ENCODE peak calls at places on chromosome 1, in eight cellular contexts. U, T, K, V, N, C, S and F are unnamed samples.

GRCh38 chr1:85554630-85555327 is 25.8 kb upstream of the CCN1 start:
- DNase-seq in U (no peak), T (peak), K (no peak), V (peak), N (peak), C (no peak), S (peak), F (no peak)

GRCh38 chr1:87044840-87045239 is 130.4 kb downstream of the HS2ST1 start:
- DNase-seq in U (no peak), T (no peak), K (no peak), V (no peak), N (no peak), C (peak), S (no peak), F (peak)

GRCh38 chr1:25246600-25247023 is 642 bp downstream of the RSRP1 start:
- DNase-seq in U (no peak), T (no peak), K (no peak), V (no peak), N (no peak), C (no peak), S (peak), F (peak)

GRCh38 chr1:167984886-167985489 is 48.1 kb upstream of the MPC2 start:
- DNase-seq in U (no peak), T (no peak), K (no peak), V (peak), N (no peak), C (no peak), S (peak), F (peak)

GRCh38 chr1:35707253-35708178 is 11.2 kb downstream of the C1orf216 start:
- DNase-seq in U (peak), T (no peak), K (no peak), V (no peak), N (no peak), C (peak), S (peak), F (no peak)

GRCh38 chr1:97137862-97138514 is 416.4 kb downstream of the PTBP2 start:
- DNase-seq in U (no peak), T (peak), K (no peak), V (peak), N (peak), C (peak), S (peak), F (peak)

GRCh38 chr1:182392045-182393028 is 747 bp upstream of the GLUL start:
- DNase-seq in U (peak), T (peak), K (peak), V (peak), N (peak), C (no peak), S (peak), F (peak)

GRCh38 chr1:37255111-37255795 is 219.1 kb upstream of the ZC3H12A start:
- DNase-seq in U (no peak), T (no peak), K (no peak), V (peak), N (peak), C (no peak), S (no peak), F (peak)

GRCh38 chr1:154445040-154445472 is 39.9 kb downstream of the IL6R start:
- DNase-seq in U (no peak), T (peak), K (no peak), V (no peak), N (no peak), C (peak), S (peak), F (peak)

GRCh38 chr1:25135903-25136302 is 96.4 kb downstream of the SYF2 start:
- DNase-seq in U (no peak), T (no peak), K (no peak), V (no peak), N (no peak), C (no peak), S (no peak), F (no peak)

GRCh38 chr1:53665996-53666395 is 73.0 kb downstream of the GLIS1 start:
- DNase-seq in U (no peak), T (no peak), K (no peak), V (no peak), N (no peak), C (no peak), S (no peak), F (no peak)

GRCh38 chr1:226405411-226405988 is 2.4 kb downstream of the PARP1 start:
- DNase-seq in U (no peak), T (no peak), K (no peak), V (no peak), N (no peak), C (peak), S (no peak), F (no peak)

GRCh38 chr1:226406401-226406881 is 1.5 kb downstream of the PARP1 start:
- DNase-seq in U (no peak), T (peak), K (no peak), V (peak), N (no peak), C (peak), S (peak), F (peak)

GRCh38 chr1:226403522-226404034 is 4.3 kb downstream of the PARP1 start:
- DNase-seq in U (no peak), T (peak), K (no peak), V (no peak), N (peak), C (no peak), S (peak), F (peak)

GRCh38 chr1:226404063-226404903 is 3.6 kb downstream of the PARP1 start:
- DNase-seq in U (no peak), T (peak), K (no peak), V (peak), N (peak), C (no peak), S (peak), F (peak)

DNA sequence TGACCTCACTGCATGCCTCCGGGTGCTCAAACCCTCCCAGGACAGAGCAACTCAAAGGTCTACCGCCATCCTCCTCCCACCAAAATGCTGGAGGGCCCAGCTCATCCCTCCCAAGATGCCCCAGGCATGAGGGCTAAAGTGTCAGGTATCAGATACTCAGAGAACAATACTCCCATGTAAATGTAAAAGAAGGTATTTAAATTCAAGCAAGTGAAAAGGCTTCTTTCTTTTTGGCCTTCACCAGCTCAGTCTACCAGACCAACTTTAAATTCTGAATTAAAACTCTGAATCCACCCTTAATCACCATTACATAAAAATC is 3.0 kb downstream of the PARP1 start:
- DNase-seq in U (no peak), T (no peak), K (no peak), V (no peak), N (no peak), C (no peak), S (no peak), F (no peak)
- H3K4me3 ChIP-seq in U (no peak), T (no peak), K (no peak), V (no peak), N (no peak), C (peak), S (no peak), F (no peak)

GRCh38 chr1:27342778-27343638 is 1.2 kb downstream of the SYTL1 start:
- DNase-seq in U (peak), T (no peak), K (peak), V (no peak), N (no peak), C (no peak), S (no peak), F (no peak)

GRCh38 chr1:27342391-27342777 is 562 bp downstream of the SYTL1 start:
- DNase-seq in U (peak), T (no peak), K (no peak), V (no peak), N (no peak), C (no peak), S (no peak), F (no peak)

GRCh38 chr1:27339213-27339612 is 2.6 kb upstream of the SYTL1 start:
- DNase-seq in U (no peak), T (peak), K (no peak), V (no peak), N (no peak), C (no peak), S (no peak), F (no peak)

GRCh38 chr1:27343639-27344025 is 1.8 kb downstream of the SYTL1 start:
- DNase-seq in U (no peak), T (peak), K (no peak), V (no peak), N (no peak), C (no peak), S (no peak), F (no peak)

GRCh38 chr1:27341525-27342252 is at the start of gene SYTL1:
- DNase-seq in U (peak), T (peak), K (peak), V (peak), N (peak), C (peak), S (peak), F (peak)
- H3K4me3 ChIP-seq in U (peak), T (no peak), K (peak), V (no peak), N (no peak), C (peak), S (no peak), F (no peak)

GRCh38 chr1:100746542-100746932 is 27.0 kb downstream of the VCAM1 start:
- DNase-seq in U (no peak), T (no peak), K (no peak), V (no peak), N (no peak), C (no peak), S (no peak), F (no peak)
- H3K4me3 ChIP-seq in U (no peak), T (no peak), K (no peak), V (no peak), N (no peak), C (no peak), S (no peak), F (no peak)

GRCh38 chr1:56457767-56458375 is 121.5 kb downstream of the PLPP3 start:
- DNase-seq in U (no peak), T (no peak), K (no peak), V (no peak), N (peak), C (no peak), S (peak), F (no peak)

GRCh38 chr1:56453016-56453721 is 126.2 kb downstream of the PLPP3 start:
- DNase-seq in U (no peak), T (no peak), K (no peak), V (no peak), N (no peak), C (no peak), S (no peak), F (no peak)

GRCh38 chr1:56459260-56459659 is 120.1 kb downstream of the PLPP3 start:
- DNase-seq in U (no peak), T (no peak), K (no peak), V (no peak), N (no peak), C (no peak), S (peak), F (no peak)

GRCh38 chr1:56453722-56454078 is 125.7 kb downstream of the PLPP3 start:
- DNase-seq in U (no peak), T (no peak), K (no peak), V (no peak), N (no peak), C (no peak), S (no peak), F (no peak)

GRCh38 chr1:56456426-56457101 is 122.8 kb downstream of the PLPP3 start:
- DNase-seq in U (no peak), T (peak), K (no peak), V (peak), N (peak), C (no peak), S (peak), F (peak)
- H3K4me3 ChIP-seq in U (no peak), T (no peak), K (no peak), V (no peak), N (no peak), C (no peak), S (no peak), F (no peak)

GRCh38 chr1:208204779-208205178 is 39.4 kb downstream of the PLXNA2 start:
- DNase-seq in U (no peak), T (peak), K (no peak), V (peak), N (no peak), C (no peak), S (no peak), F (no peak)
- H3K4me3 ChIP-seq in U (no peak), T (no peak), K (no peak), V (no peak), N (no peak), C (no peak), S (no peak), F (no peak)

GRCh38 chr1:8876099-8876496 is 2.4 kb downstream of the ENO1 start:
- DNase-seq in U (no peak), T (no peak), K (no peak), V (no peak), N (no peak), C (no peak), S (no peak), F (no peak)
- H3K4me3 ChIP-seq in U (peak), T (peak), K (no peak), V (peak), N (peak), C (no peak), S (peak), F (peak)

GRCh38 chr1:159008744-159009188 is 941 bp upstream of the IFI16 start:
- DNase-seq in U (no peak), T (peak), K (no peak), V (no peak), N (peak), C (peak), S (no peak), F (peak)
- H3K4me3 ChIP-seq in U (peak), T (no peak), K (no peak), V (no peak), N (no peak), C (peak), S (no peak), F (no peak)

DNA sequence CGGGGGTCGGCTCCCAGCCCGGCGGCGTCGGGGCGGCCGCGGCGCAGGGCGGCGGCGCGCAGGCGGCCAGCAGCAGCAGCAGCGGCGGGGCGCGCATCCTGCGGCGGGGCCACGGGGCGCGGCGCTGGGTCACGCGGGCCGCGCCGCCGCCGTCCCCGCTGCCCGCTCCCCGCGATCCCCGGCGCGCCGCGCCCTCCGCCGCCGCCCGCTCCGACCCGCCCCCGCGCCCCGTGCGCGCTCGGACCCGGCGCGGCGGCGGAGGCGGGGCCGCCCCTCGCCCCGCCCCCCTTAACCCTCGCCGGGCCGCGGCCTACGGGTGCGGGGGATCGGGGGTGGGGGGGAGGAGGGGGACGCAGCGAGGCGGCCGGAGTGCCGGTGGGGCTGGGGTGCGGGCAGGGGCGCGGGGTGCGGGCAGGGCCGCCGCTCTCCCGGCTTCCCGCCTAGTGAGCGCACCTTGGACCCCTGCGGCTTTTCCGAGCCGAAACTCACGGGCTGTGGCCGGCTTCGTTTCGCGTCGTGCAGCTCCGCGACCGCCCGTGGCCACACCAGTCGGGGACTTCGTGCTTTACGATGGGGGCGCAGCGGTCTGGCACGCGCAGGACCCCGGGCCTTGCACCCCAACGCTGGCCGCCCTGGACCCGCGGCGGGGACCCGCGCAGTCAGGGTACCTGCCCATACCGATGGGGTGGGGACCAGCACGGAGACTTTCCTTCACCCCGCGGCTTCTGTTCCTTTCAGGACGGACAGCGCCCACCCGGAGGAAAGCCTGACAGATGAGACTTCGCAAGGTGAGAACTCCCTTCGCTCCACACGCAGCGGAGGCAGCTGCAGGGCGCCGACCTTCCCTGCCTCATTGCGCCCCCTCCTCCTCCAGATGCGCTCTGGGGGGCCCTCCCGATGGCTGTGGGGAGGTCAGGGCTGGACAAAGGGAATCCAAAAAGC is at the start of gene FNDC10:
- DNase-seq in U (peak), T (no peak), K (no peak), V (no peak), N (no peak), C (no peak), S (no peak), F (no peak)
- H3K4me3 ChIP-seq in U (peak), T (peak), K (peak), V (peak), N (peak), C (no peak), S (peak), F (peak)

DNA sequence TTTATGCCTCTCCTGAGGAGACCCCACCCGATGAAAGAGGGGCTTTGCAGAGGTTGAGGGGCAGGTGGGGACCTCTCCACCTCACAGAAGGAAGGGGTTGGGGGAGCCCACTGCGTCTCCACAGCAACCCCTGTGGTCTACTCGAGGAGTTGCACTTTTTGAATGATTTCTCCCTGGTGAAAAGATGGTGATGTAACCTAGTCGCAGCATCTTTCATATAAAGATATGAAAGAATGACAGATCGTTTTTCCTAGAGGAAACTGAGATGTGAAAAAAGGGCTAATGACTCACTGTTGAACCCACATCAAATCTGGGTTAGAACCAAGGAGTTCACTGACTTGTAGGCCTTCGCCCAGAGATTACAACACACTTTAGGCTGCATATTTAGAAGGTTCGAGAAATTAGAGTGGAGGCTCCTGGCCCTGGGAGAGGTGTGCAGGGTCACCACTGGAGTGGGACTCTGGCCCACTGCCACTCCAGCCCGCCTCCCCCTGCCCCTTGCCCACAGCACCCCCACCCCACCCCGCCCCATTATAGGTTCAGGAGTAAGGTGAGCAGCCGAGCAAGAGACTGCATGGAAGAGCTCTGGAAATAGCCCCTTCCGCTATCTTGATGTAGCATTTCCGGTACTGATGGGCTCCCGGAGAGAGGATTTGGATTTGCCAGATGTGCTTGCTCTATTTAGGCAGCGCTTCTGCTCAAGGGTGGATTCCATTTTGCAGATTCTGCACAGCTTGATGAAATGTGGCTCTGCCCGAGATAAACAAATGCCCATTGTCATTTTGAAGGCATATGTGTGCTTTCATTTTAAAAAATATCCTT is 6.7 kb downstream of the TGFB2 start:
- DNase-seq in U (peak), T (no peak), K (no peak), V (peak), N (peak), C (peak), S (peak), F (peak)
- H3K4me3 ChIP-seq in U (peak), T (no peak), K (no peak), V (peak), N (peak), C (peak), S (peak), F (peak)

DNA sequence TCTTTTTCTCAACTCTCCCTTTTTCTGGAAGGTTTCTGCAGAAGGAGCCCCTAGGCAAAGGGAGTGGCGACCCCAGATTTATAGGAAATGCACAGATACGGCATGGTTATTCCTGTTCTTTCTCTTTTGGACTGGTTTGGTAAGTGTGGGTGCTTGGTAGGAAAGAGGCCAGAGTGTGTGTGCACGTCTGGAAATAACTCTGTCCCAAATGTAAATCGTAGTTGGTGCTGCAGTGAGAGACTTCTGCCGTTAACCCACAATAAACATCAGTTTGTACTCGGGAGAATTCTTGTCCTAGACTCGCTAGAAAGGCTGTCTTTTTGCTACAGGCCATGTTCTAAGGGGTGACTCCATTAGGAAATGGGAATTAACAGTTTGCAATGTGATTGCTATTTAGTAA is 761 bp downstream of the SLC44A3 start:
- DNase-seq in U (no peak), T (no peak), K (no peak), V (no peak), N (no peak), C (no peak), S (no peak), F (no peak)
- H3K4me3 ChIP-seq in U (peak), T (peak), K (no peak), V (no peak), N (no peak), C (no peak), S (no peak), F (peak)